ENCODE peak calls at places on chromosomes 4 and X, in five cellular contexts. One of them, this sample, is unnamed.

GRCh38 chr4:11487876-11488545 is 59.3 kb upstream of the HS3ST1 start:
- DNase-seq in left cardiac atrium: no peak
- DNase-seq in GM03348: no peak
- DNase-seq in MCF 10A: peak; percentile 47
- DNase-seq in CD4-positive, alpha-beta memory T cell: no peak
- DNase-seq in this sample: peak; percentile 53

GRCh38 chr4:77819409-77819835 is 254 bp upstream of the CNOT6L start:
- DNase-seq in GM03348: peak; percentile 79
- DNase-seq in CD4-positive, alpha-beta memory T cell: no peak
- DNase-seq in MCF 10A: no peak
- DNase-seq in left cardiac atrium: no peak
- DNase-seq in this sample: no peak

GRCh38 chrX:130563476-130563875 is 161.7 kb downstream of the RBMX2 start:
- DNase-seq in left cardiac atrium: no peak
- DNase-seq in MCF 10A: no peak
- DNase-seq in GM03348: no peak
- DNase-seq in CD4-positive, alpha-beta memory T cell: no peak
- DNase-seq in this sample: no peak

GRCh38 chr4:109815151-109816081 is at the start of gene GAR1:
- DNase-seq in MCF 10A: peak; percentile 94
- DNase-seq in left cardiac atrium: peak; percentile 93
- DNase-seq in CD4-positive, alpha-beta memory T cell: peak; percentile 86
- DNase-seq in GM03348: peak; percentile 94
- DNase-seq in this sample: peak; percentile 93

GRCh38 chr4:55079451-55080173 is 45.8 kb downstream of the KDR start:
- DNase-seq in left cardiac atrium: peak; percentile 36
- DNase-seq in CD4-positive, alpha-beta memory T cell: no peak
- DNase-seq in GM03348: peak; percentile 50
- DNase-seq in MCF 10A: no peak
- DNase-seq in this sample: no peak

GRCh38 chr4:122968227-122968812 is 45.9 kb upstream of the NUDT6 start:
- DNase-seq in MCF 10A: peak; percentile 19
- DNase-seq in left cardiac atrium: no peak
- DNase-seq in CD4-positive, alpha-beta memory T cell: no peak
- DNase-seq in GM03348: no peak
- DNase-seq in this sample: peak; percentile 4

GRCh38 chrX:47202877-47203276 is 9.2 kb downstream of the UBA1 start:
- DNase-seq in GM03348: no peak
- DNase-seq in CD4-positive, alpha-beta memory T cell: no peak
- DNase-seq in left cardiac atrium: no peak
- DNase-seq in MCF 10A: no peak
- DNase-seq in this sample: no peak

GRCh38 chr4:6674500-6675149 is 19.1 kb upstream of the S100P start:
- DNase-seq in left cardiac atrium: no peak
- DNase-seq in GM03348: no peak
- DNase-seq in CD4-positive, alpha-beta memory T cell: peak; percentile 76
- DNase-seq in MCF 10A: peak; percentile 71
- DNase-seq in this sample: peak; percentile 70

GRCh38 chrX:8084023-8084422 is 87.0 kb downstream of the VCX2 start:
- DNase-seq in left cardiac atrium: no peak
- DNase-seq in MCF 10A: peak; percentile 65
- DNase-seq in CD4-positive, alpha-beta memory T cell: no peak
- DNase-seq in GM03348: no peak
- DNase-seq in this sample: peak; percentile 19

GRCh38 chrX:136168929-136169735 is 21.8 kb downstream of the FHL1 start:
- DNase-seq in left cardiac atrium: peak; percentile 42
- DNase-seq in GM03348: peak; percentile 76
- DNase-seq in MCF 10A: peak; percentile 56
- DNase-seq in CD4-positive, alpha-beta memory T cell: no peak
- DNase-seq in this sample: peak; percentile 18